ENCODE peak calls at places on chromosomes 2 and 18, in six cellular contexts. M, T, F, G, R and E are unnamed samples.

GRCh38 chr18:51724790-51725721 is 527.6 kb upstream of the MEX3C start:
- DNase-seq in T (no peak), M (no peak), R (no peak), F (no peak), G (no peak), E (peak; percentile 98)

GRCh38 chr2:42068571-42069178 is 20.9 kb downstream of the PKDCC start:
- DNase-seq in G (peak; percentile 50), M (no peak), F (no peak), R (no peak), T (no peak), E (no peak)

GRCh38 chr2:173126819-173127218 is 51.2 kb downstream of the MAP3K20 start:
- DNase-seq in R (no peak), M (no peak), F (no peak), T (no peak), G (no peak), E (no peak)

GRCh38 chr18:3720818-3721545 is 271.0 kb downstream of the TGIF1 start:
- DNase-seq in F (no peak), M (peak; percentile 57), T (no peak), G (no peak), R (no peak), E (peak; percentile 85)

GRCh38 chr2:43934567-43934966 is 61.2 kb downstream of the LRPPRC start:
- DNase-seq in F (no peak), T (no peak), G (no peak), R (no peak), M (no peak), E (no peak)

GRCh38 chr2:80489718-80490117 is 185.2 kb upstream of the LRRTM1 start:
- DNase-seq in M (no peak), T (no peak), G (no peak), R (no peak), F (peak; percentile 17), E (peak; percentile 8)

GRCh38 chr2:156338578-156338977 is 6.1 kb upstream of the NR4A2 start:
- DNase-seq in T (no peak), R (no peak), M (no peak), G (no peak), F (no peak), E (peak; percentile 57)

GRCh38 chr2:127066942-127067341 is 40.0 kb downstream of the BIN1 start:
- DNase-seq in T (no peak), G (peak; percentile 96), R (no peak), M (no peak), F (peak; percentile 78), E (no peak)

GRCh38 chr2:216807861-216808272 is 52.0 kb downstream of the TNP1 start:
- DNase-seq in F (no peak), R (no peak), G (no peak), M (peak; percentile 16), T (no peak), E (peak; percentile 49)

GRCh38 chr2:20200697-20201555 is 24.0 kb downstream of the SDC1 start:
- DNase-seq in M (no peak), T (no peak), G (no peak), F (no peak), R (no peak), E (no peak)

GRCh38 chr2:33240178-33240577 is 236.3 kb upstream of the RASGRP3 start:
- DNase-seq in G (no peak), T (no peak), R (no peak), M (no peak), F (no peak), E (peak; percentile 16)

GRCh38 chr18:52288403-52289004 is 51.5 kb upstream of the DCC start:
- DNase-seq in F (no peak), M (no peak), R (peak; percentile 35), G (no peak), T (peak; percentile 18), E (peak; percentile 81)

GRCh38 chr18:57737661-57738060 is 65.5 kb downstream of the ATP8B1 start:
- DNase-seq in M (no peak), T (no peak), R (peak; percentile 58), G (peak; percentile 93), F (peak; percentile 88), E (no peak)

GRCh38 chr18:13003466-13003896 is 12.3 kb downstream of the CEP192 start:
- DNase-seq in F (peak; percentile 72), G (no peak), M (peak; percentile 9), T (no peak), R (no peak), E (peak; percentile 49)

GRCh38 chr2:38352336-38352735 is 24.7 kb downstream of the ATL2 start:
- DNase-seq in T (no peak), F (no peak), M (no peak), G (no peak), R (no peak), E (no peak)

GRCh38 chr2:190858817-190859216 is 21.8 kb upstream of the GLS start:
- DNase-seq in F (peak; percentile 64), T (no peak), G (no peak), R (no peak), M (no peak), E (no peak)

GRCh38 chr2:170817999-170818293 is 1.3 kb downstream of the GAD1 start:
- DNase-seq in G (no peak), R (no peak), M (no peak), F (peak; percentile 35), T (peak; percentile 22), E (no peak)

GRCh38 chr2:239487272-239487671 is 86.5 kb upstream of the HDAC4 start:
- DNase-seq in G (no peak), F (no peak), T (no peak), M (no peak), R (no peak), E (no peak)

GRCh38 chr2:99615247-99615771 is 125.5 kb upstream of the REV1 start:
- DNase-seq in R (no peak), M (no peak), G (no peak), F (no peak), T (no peak), E (peak; percentile 68)